ENCODE peak calls at places on chromosome 10, in six cellular contexts. One of them, this sample, is unnamed. For H3K4me1, the result is how much of the 10 kb centered on the place peaks cover.

GRCh38 chr10:129778571-129778970 is 185.5 kb downstream of the EBF3 start:
- DNase-seq in transverse colon: no peak
- DNase-seq in A549: no peak
- DNase-seq in stomach: no peak
- DNase-seq in HCT116: no peak
- DNase-seq in spleen: peak
- DNase-seq in this sample: no peak

GRCh38 chr10:50594012-50594411 is 29.7 kb downstream of the SGMS1 start:
- DNase-seq in stomach: no peak
- DNase-seq in spleen: no peak
- DNase-seq in transverse colon: no peak
- DNase-seq in HCT116: no peak
- DNase-seq in A549: no peak
- DNase-seq in this sample: no peak

GRCh38 chr10:4254101-4254994 is 469.3 kb upstream of the KLF6 start:
- DNase-seq in spleen: peak
- DNase-seq in transverse colon: no peak
- DNase-seq in stomach: no peak
- DNase-seq in HCT116: no peak
- DNase-seq in A549: no peak
- DNase-seq in this sample: no peak

GRCh38 chr10:8138471-8138870 is 84.0 kb downstream of the GATA3 start:
- DNase-seq in stomach: no peak
- DNase-seq in transverse colon: no peak
- DNase-seq in HCT116: no peak
- DNase-seq in spleen: no peak
- DNase-seq in A549: no peak
- DNase-seq in this sample: no peak

GRCh38 chr10:73875139-73875475 is 752 bp upstream of the CAMK2G start:
- DNase-seq in HCT116: no peak
- DNase-seq in spleen: no peak
- DNase-seq in transverse colon: no peak
- DNase-seq in stomach: no peak
- DNase-seq in A549: no peak
- DNase-seq in this sample: no peak

GRCh38 chr10:123788981-123789380 is 102.6 kb downstream of the CPXM2 start:
- DNase-seq in stomach: no peak
- DNase-seq in transverse colon: no peak
- DNase-seq in A549: no peak
- DNase-seq in HCT116: no peak
- DNase-seq in spleen: no peak
- DNase-seq in this sample: no peak

GRCh38 chr10:6202098-6202683 is 541 bp upstream of the PFKFB3 start:
- DNase-seq in HCT116: no peak
- DNase-seq in spleen: no peak
- DNase-seq in A549: no peak
- DNase-seq in stomach: no peak
- DNase-seq in transverse colon: no peak
- DNase-seq in this sample: no peak

GRCh38 chr10:68251625-68252275 is 19.8 kb upstream of the ATOH7 start:
- DNase-seq in stomach: no peak
- DNase-seq in transverse colon: no peak
- DNase-seq in spleen: no peak
- DNase-seq in A549: no peak
- DNase-seq in HCT116: no peak
- DNase-seq in this sample: no peak

GRCh38 chr10:113202011-113202410 is 252.0 kb downstream of the TCF7L2 start:
- DNase-seq in spleen: no peak
- DNase-seq in transverse colon: no peak
- DNase-seq in A549: no peak
- DNase-seq in stomach: no peak
- DNase-seq in HCT116: no peak
- DNase-seq in this sample: no peak

GRCh38 chr10:79407811-79408795 is 37.3 kb downstream of the ZCCHC24 start:
- DNase-seq in spleen: peak
- DNase-seq in A549: no peak
- DNase-seq in HCT116: no peak
- DNase-seq in transverse colon: peak
- DNase-seq in stomach: peak
- DNase-seq in this sample: no peak

GRCh38 chr10:120420421-120420820 is 36.6 kb upstream of the PLPP4 start:
- DNase-seq in transverse colon: no peak
- DNase-seq in A549: no peak
- DNase-seq in HCT116: no peak
- DNase-seq in stomach: no peak
- DNase-seq in spleen: no peak
- DNase-seq in this sample: peak

GRCh38 chr10:77710081-77710551 is 72.5 kb upstream of the KCNMA1 start:
- DNase-seq in A549: no peak
- DNase-seq in stomach: no peak
- DNase-seq in HCT116: no peak
- DNase-seq in spleen: no peak
- DNase-seq in transverse colon: no peak
- DNase-seq in this sample: no peak

GRCh38 chr10:125004571-125005311 is 62.8 kb downstream of the ZRANB1 start:
- DNase-seq in HCT116: no peak
- DNase-seq in spleen: peak
- DNase-seq in stomach: peak
- DNase-seq in transverse colon: peak
- DNase-seq in A549: no peak
- DNase-seq in this sample: no peak

GRCh38 chr10:112532053-112532658 is 85.1 kb downstream of the VTI1A start:
- DNase-seq in HCT116: no peak
- DNase-seq in A549: no peak
- DNase-seq in spleen: no peak
- DNase-seq in transverse colon: no peak
- DNase-seq in stomach: no peak
- DNase-seq in this sample: no peak

GRCh38 chr10:26081459-26081858 is 135.1 kb upstream of the GAD2 start:
- DNase-seq in spleen: no peak
- DNase-seq in stomach: no peak
- DNase-seq in HCT116: no peak
- DNase-seq in A549: no peak
- DNase-seq in transverse colon: no peak
- DNase-seq in this sample: no peak

GRCh38 chr10:59181668-59182067 is 5.2 kb downstream of the PHYHIPL start:
- DNase-seq in stomach: no peak
- DNase-seq in spleen: no peak
- DNase-seq in transverse colon: no peak
- DNase-seq in HCT116: peak
- DNase-seq in A549: peak
- DNase-seq in this sample: no peak

GRCh38 chr10:22712246-22712958 is 2.0 kb downstream of the PIP4K2A start:
- DNase-seq in A549: no peak
- DNase-seq in stomach: no peak
- DNase-seq in HCT116: no peak
- DNase-seq in spleen: no peak
- DNase-seq in transverse colon: no peak
- DNase-seq in this sample: no peak

GRCh38 chr10:28375399-28376354 is 72.8 kb upstream of the MPP7 start:
- DNase-seq in stomach: no peak
- DNase-seq in A549: no peak
- DNase-seq in transverse colon: peak
- DNase-seq in HCT116: peak
- DNase-seq in spleen: no peak
- DNase-seq in this sample: peak

GRCh38 chr10:127855976-127856375 is 36.8 kb downstream of the CLRN3 start:
- DNase-seq in A549: no peak
- DNase-seq in spleen: no peak
- DNase-seq in stomach: no peak
- DNase-seq in HCT116: no peak
- DNase-seq in transverse colon: no peak
- DNase-seq in this sample: no peak

GRCh38 chr10:102988404-102989314 is 70.6 kb downstream of the CNNM2 start:
- DNase-seq in spleen: no peak
- DNase-seq in A549: no peak
- DNase-seq in transverse colon: no peak
- DNase-seq in HCT116: no peak
- DNase-seq in stomach: no peak
- DNase-seq in this sample: no peak

GRCh38 chr10:3048114-3049019 is 19.0 kb upstream of the PFKP start:
- DNase-seq in transverse colon: no peak
- DNase-seq in spleen: no peak
- DNase-seq in stomach: no peak
- DNase-seq in HCT116: no peak
- DNase-seq in A549: no peak
- DNase-seq in this sample: peak

GRCh38 chr10:24463683-24464426 is 254.9 kb downstream of the KIAA1217 start:
- DNase-seq in transverse colon: peak
- DNase-seq in spleen: no peak
- DNase-seq in stomach: peak
- DNase-seq in A549: no peak
- DNase-seq in HCT116: no peak
- DNase-seq in this sample: peak

GRCh38 chr10:110873951-110874350 is 2.2 kb downstream of the PDCD4 start:
- DNase-seq in HCT116: no peak
- DNase-seq in stomach: no peak
- DNase-seq in transverse colon: no peak
- DNase-seq in A549: no peak
- DNase-seq in spleen: no peak
- DNase-seq in this sample: no peak

GRCh38 chr10:110872145-110872983 is 636 bp downstream of the PDCD4 start:
- DNase-seq in stomach: peak
- DNase-seq in HCT116: no peak
- DNase-seq in A549: peak
- DNase-seq in spleen: peak
- DNase-seq in transverse colon: peak
- DNase-seq in this sample: peak

GRCh38 chr10:110876000-110876399 is 4.3 kb downstream of the PDCD4 start:
- DNase-seq in stomach: no peak
- DNase-seq in transverse colon: no peak
- DNase-seq in HCT116: no peak
- DNase-seq in A549: no peak
- DNase-seq in spleen: no peak
- DNase-seq in this sample: no peak

GRCh38 chr10:110880012-110880411 is 8.3 kb downstream of the PDCD4 start:
- DNase-seq in A549: no peak
- DNase-seq in transverse colon: no peak
- DNase-seq in HCT116: no peak
- DNase-seq in stomach: no peak
- DNase-seq in spleen: no peak
- DNase-seq in this sample: no peak

DNA sequence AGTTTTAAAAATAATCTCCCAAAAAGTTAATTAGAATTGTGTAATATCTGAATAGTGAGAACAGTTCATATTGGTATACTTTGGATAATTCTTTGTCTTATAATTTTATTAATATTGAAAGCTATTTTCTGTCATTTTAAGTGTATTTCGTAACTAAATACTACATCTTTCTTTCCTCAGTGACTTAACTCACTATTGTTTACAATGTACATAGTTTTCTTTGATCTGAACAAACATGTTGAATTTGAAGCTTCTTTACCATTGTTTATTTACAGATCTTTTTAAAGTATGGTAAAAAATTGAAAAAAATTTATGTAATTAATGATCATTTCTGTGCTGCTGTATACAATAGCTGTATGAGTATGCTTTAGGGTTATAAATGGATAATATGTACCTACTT is 5.1 kb downstream of the PDCD4 start:
- DNase-seq in stomach: no peak
- DNase-seq in spleen: no peak
- DNase-seq in transverse colon: no peak
- DNase-seq in A549: no peak
- DNase-seq in HCT116: no peak
- DNase-seq in this sample: no peak
- H3K4me1 ChIP-seq in stomach: half or more
- H3K4me1 ChIP-seq in spleen: half or more
- H3K4me1 ChIP-seq in transverse colon: under half
- H3K4me1 ChIP-seq in A549: under half
- H3K4me1 ChIP-seq in HCT116: under half
- H3K4me1 ChIP-seq in this sample: under half

GRCh38 chr10:90148121-90148855 is 446.9 kb downstream of the KIF20B start:
- DNase-seq in stomach: no peak
- DNase-seq in HCT116: peak
- DNase-seq in spleen: no peak
- DNase-seq in A549: no peak
- DNase-seq in transverse colon: no peak
- DNase-seq in this sample: no peak
- TF ChIP-seq POLR2A in stomach: no peak
- TF ChIP-seq POLR2A in HCT116: no peak
- TF ChIP-seq POLR2A in spleen: no peak
- TF ChIP-seq POLR2A in A549: no peak
- TF ChIP-seq POLR2A in transverse colon: no peak
- TF ChIP-seq POLR2A in this sample: no peak

GRCh38 chr10:61757001-61757400 is 94.3 kb downstream of the CABCOCO1 start:
- DNase-seq in spleen: no peak
- DNase-seq in HCT116: no peak
- DNase-seq in stomach: no peak
- DNase-seq in transverse colon: no peak
- DNase-seq in A549: no peak
- DNase-seq in this sample: no peak

GRCh38 chr10:61752111-61753011 is 89.6 kb downstream of the CABCOCO1 start:
- DNase-seq in stomach: no peak
- DNase-seq in A549: no peak
- DNase-seq in spleen: no peak
- DNase-seq in transverse colon: no peak
- DNase-seq in HCT116: peak
- DNase-seq in this sample: no peak

GRCh38 chr10:61757525-61758397 is 95.0 kb downstream of the CABCOCO1 start:
- DNase-seq in spleen: no peak
- DNase-seq in HCT116: no peak
- DNase-seq in transverse colon: peak
- DNase-seq in stomach: no peak
- DNase-seq in A549: no peak
- DNase-seq in this sample: no peak

GRCh38 chr10:61753453-61753852 is 90.7 kb downstream of the CABCOCO1 start:
- DNase-seq in A549: no peak
- DNase-seq in HCT116: no peak
- DNase-seq in stomach: no peak
- DNase-seq in transverse colon: no peak
- DNase-seq in spleen: no peak
- DNase-seq in this sample: no peak

GRCh38 chr10:61754553-61755540 is 92.1 kb downstream of the CABCOCO1 start:
- DNase-seq in transverse colon: no peak
- DNase-seq in stomach: no peak
- DNase-seq in A549: no peak
- DNase-seq in HCT116: no peak
- DNase-seq in spleen: no peak
- DNase-seq in this sample: no peak
- H3K4me1 ChIP-seq in transverse colon: under half
- H3K4me1 ChIP-seq in stomach: half or more
- H3K4me1 ChIP-seq in A549: under half
- H3K4me1 ChIP-seq in HCT116: under half
- H3K4me1 ChIP-seq in spleen: under half
- H3K4me1 ChIP-seq in this sample: under half

DNA sequence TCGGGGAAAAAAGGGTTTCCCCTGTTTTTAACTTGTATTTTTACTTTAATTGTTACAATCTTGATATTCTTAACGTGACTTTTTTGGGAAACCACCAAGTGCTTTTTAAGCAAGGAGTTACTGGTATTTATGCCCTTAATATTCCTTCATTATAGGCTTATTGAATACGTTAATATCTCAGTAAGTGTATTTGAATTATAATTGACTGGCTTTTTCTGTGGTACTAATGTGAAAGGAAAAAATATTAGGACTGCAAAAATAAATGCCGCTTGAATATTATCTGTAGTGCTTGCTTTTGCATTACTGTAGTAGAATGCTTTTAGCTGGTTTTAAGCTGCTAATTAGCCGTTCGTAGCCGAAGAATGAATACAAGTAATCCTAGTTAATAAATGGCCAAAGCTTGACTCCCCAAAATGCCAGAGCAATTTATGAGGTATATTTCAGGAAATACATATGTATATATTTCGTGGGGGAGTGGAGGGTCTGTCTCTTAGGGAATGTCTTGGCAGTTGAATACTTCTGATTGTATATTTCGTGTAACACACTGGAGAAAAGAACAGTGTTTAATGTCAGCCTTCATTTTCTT is 1.3 kb downstream of the PDCD4 start:
- DNase-seq in A549: no peak
- DNase-seq in transverse colon: no peak
- DNase-seq in stomach: no peak
- DNase-seq in spleen: no peak
- DNase-seq in HCT116: no peak
- DNase-seq in this sample: no peak
- TF ChIP-seq POLR2A in A549: no peak
- TF ChIP-seq POLR2A in transverse colon: no peak
- TF ChIP-seq POLR2A in stomach: no peak
- TF ChIP-seq POLR2A in spleen: no peak
- TF ChIP-seq POLR2A in HCT116: no peak
- TF ChIP-seq POLR2A in this sample: no peak